ENCODE peak calls at places on chromosome 10, in eight cellular contexts. One of them, this sample, is unnamed.

GRCh38 chr10:6089334-6090219 is 743 bp downstream of the RBM17 start:
- DNase-seq in HuH-7: peak
- DNase-seq in DMS53: peak
- DNase-seq in astrocyte: peak
- DNase-seq in hepatocyte: peak
- DNase-seq in A172: no peak
- DNase-seq in amniotic epithelial cell: no peak
- DNase-seq in LoVo: peak
- DNase-seq in this sample: peak

GRCh38 chr10:61869772-61870520 is 31.6 kb upstream of the ARID5B start:
- DNase-seq in A172: peak
- DNase-seq in amniotic epithelial cell: peak
- DNase-seq in hepatocyte: no peak
- DNase-seq in astrocyte: peak
- DNase-seq in DMS53: no peak
- DNase-seq in LoVo: peak
- DNase-seq in HuH-7: no peak
- DNase-seq in this sample: no peak

GRCh38 chr10:78491812-78492211 is 458.1 kb downstream of the RPS24 start:
- DNase-seq in LoVo: peak
- DNase-seq in astrocyte: no peak
- DNase-seq in HuH-7: no peak
- DNase-seq in A172: peak
- DNase-seq in amniotic epithelial cell: no peak
- DNase-seq in DMS53: peak
- DNase-seq in hepatocyte: no peak
- DNase-seq in this sample: no peak

GRCh38 chr10:119667562-119668328 is 16.6 kb downstream of the BAG3 start:
- DNase-seq in LoVo: no peak
- DNase-seq in HuH-7: no peak
- DNase-seq in amniotic epithelial cell: peak
- DNase-seq in hepatocyte: peak
- DNase-seq in astrocyte: peak
- DNase-seq in DMS53: no peak
- DNase-seq in A172: peak
- DNase-seq in this sample: peak

GRCh38 chr10:69004821-69005220 is 16.2 kb downstream of the KIFBP start:
- DNase-seq in astrocyte: peak
- DNase-seq in amniotic epithelial cell: peak
- DNase-seq in LoVo: peak
- DNase-seq in hepatocyte: peak
- DNase-seq in HuH-7: no peak
- DNase-seq in DMS53: peak
- DNase-seq in A172: peak
- DNase-seq in this sample: no peak

GRCh38 chr10:9781681-9782080 is 1236.0 kb upstream of the CELF2 start:
- DNase-seq in A172: no peak
- DNase-seq in HuH-7: no peak
- DNase-seq in amniotic epithelial cell: peak
- DNase-seq in hepatocyte: no peak
- DNase-seq in LoVo: no peak
- DNase-seq in astrocyte: peak
- DNase-seq in DMS53: no peak
- DNase-seq in this sample: no peak

GRCh38 chr10:132671171-132672154 is 114.5 kb downstream of the NKX6-2 start:
- DNase-seq in amniotic epithelial cell: no peak
- DNase-seq in HuH-7: no peak
- DNase-seq in A172: no peak
- DNase-seq in DMS53: no peak
- DNase-seq in hepatocyte: no peak
- DNase-seq in astrocyte: no peak
- DNase-seq in LoVo: no peak
- DNase-seq in this sample: no peak

GRCh38 chr10:77716943-77717735 is 79.5 kb upstream of the KCNMA1 start:
- DNase-seq in LoVo: no peak
- DNase-seq in A172: no peak
- DNase-seq in astrocyte: peak
- DNase-seq in HuH-7: no peak
- DNase-seq in amniotic epithelial cell: peak
- DNase-seq in DMS53: no peak
- DNase-seq in hepatocyte: no peak
- DNase-seq in this sample: no peak

GRCh38 chr10:121501796-121502195 is 96.4 kb downstream of the FGFR2 start:
- DNase-seq in A172: no peak
- DNase-seq in amniotic epithelial cell: no peak
- DNase-seq in hepatocyte: no peak
- DNase-seq in DMS53: no peak
- DNase-seq in astrocyte: no peak
- DNase-seq in LoVo: no peak
- DNase-seq in HuH-7: no peak
- DNase-seq in this sample: no peak

This sample was measured in neuronal stem cell.